ENCODE peak calls at places on chromosome 1, in ten cellular contexts. V is activated CD8-positive, alpha-beta memory T cell treated with anti-CD3 and anti-CD28 coated beads for 48 hours; J is fibroblast of the aortic adventitia; S is small intestine; F is neuronal stem cell; U is SW480; T is progenitor cell of endocrine pancreas; W is MCF 10A; K is astrocyte of the spinal cord; M is NCI-H1694. A is an unnamed sample.

GRCh38 chr1:29643838-29644440 is 407.6 kb downstream of the PTPRU start:
- DNase-seq in V (no peak), J (no peak), S (no peak), F (no peak), U (no peak), T (no peak), W (no peak), K (no peak), M (no peak), A (no peak)

GRCh38 chr1:117821782-117822447 is 107.5 kb downstream of the GDAP2 start:
- DNase-seq in V (no peak), J (peak; percentile 98), S (no peak), F (no peak), U (no peak), T (no peak), W (peak; percentile 95), K (peak; percentile 95), M (no peak), A (no peak)

GRCh38 chr1:237891979-237892378 is 1.3 kb upstream of the ZP4 start:
- DNase-seq in V (no peak), J (no peak), S (no peak), F (no peak), U (peak; percentile 13), T (no peak), W (no peak), K (no peak), M (no peak), A (no peak)

GRCh38 chr1:79899914-79900313 is 893.4 kb upstream of the ADGRL4 start:
- DNase-seq in V (no peak), J (peak; percentile 96), S (no peak), F (no peak), U (no peak), T (no peak), W (peak; percentile 37), K (peak; percentile 97), M (no peak), A (no peak)

GRCh38 chr1:224498574-224499170 is 64.1 kb upstream of the WDR26 start:
- DNase-seq in V (no peak), J (no peak), S (no peak), F (no peak), U (peak; percentile 89), T (no peak), W (peak; percentile 96), K (no peak), M (no peak), A (peak; percentile 94)

GRCh38 chr1:196607940-196608339 is 300 bp downstream of the KCNT2 start:
- DNase-seq in V (no peak), J (peak; percentile 5), S (no peak), F (no peak), U (no peak), T (no peak), W (no peak), K (peak; percentile 20), M (peak; percentile 40), A (no peak)

GRCh38 chr1:108961198-108961597 is 2.1 kb downstream of the CLCC1 start:
- DNase-seq in V (no peak), J (no peak), S (no peak), F (no peak), U (no peak), T (no peak), W (no peak), K (no peak), M (no peak), A (no peak)

GRCh38 chr1:17232759-17233661 is 15.9 kb upstream of the PADI3 start:
- DNase-seq in V (no peak), J (peak; percentile 86), S (peak; percentile 54), F (no peak), U (peak; percentile 92), T (no peak), W (peak; percentile 93), K (peak; percentile 94), M (no peak), A (no peak)

GRCh38 chr1:31576201-31576669 is at the start of gene TINAGL1:
- DNase-seq in V (no peak), J (no peak), S (peak; percentile 92), F (no peak), U (peak; percentile 98), T (no peak), W (peak; percentile 80), K (no peak), M (no peak), A (peak; percentile 88)

GRCh38 chr1:81190003-81190402 is 610.7 kb upstream of the ADGRL2 start:
- DNase-seq in V (no peak), J (no peak), S (no peak), F (no peak), U (no peak), T (no peak), W (no peak), K (no peak), M (no peak), A (no peak)

GRCh38 chr1:232773752-232774151 is 31.5 kb upstream of the MAP10 start:
- DNase-seq in V (no peak), J (no peak), S (no peak), F (no peak), U (no peak), T (no peak), W (no peak), K (no peak), M (no peak), A (no peak)

GRCh38 chr1:246602194-246602593 is 35.9 kb downstream of the CNST start:
- DNase-seq in V (no peak), J (peak; percentile 30), S (no peak), F (no peak), U (no peak), T (no peak), W (no peak), K (peak; percentile 30), M (peak; percentile 32), A (no peak)

GRCh38 chr1:8329439-8329838 is 11.5 kb downstream of the SLC45A1 start:
- DNase-seq in V (no peak), J (no peak), S (no peak), F (no peak), U (no peak), T (no peak), W (no peak), K (no peak), M (no peak), A (no peak)

GRCh38 chr1:193356249-193356648 is 169.8 kb upstream of the B3GALT2 start:
- DNase-seq in V (no peak), J (no peak), S (no peak), F (no peak), U (no peak), T (no peak), W (no peak), K (no peak), M (no peak), A (no peak)

GRCh38 chr1:83882906-83883305 is 116.0 kb downstream of the TTLL7 start:
- DNase-seq in V (no peak), J (peak; percentile 43), S (peak; percentile 14), F (no peak), U (peak; percentile 17), T (no peak), W (peak; percentile 47), K (peak; percentile 58), M (peak; percentile 72), A (peak; percentile 28)

GRCh38 chr1:185419718-185420117 is 102.7 kb upstream of the IVNS1ABP start:
- DNase-seq in V (no peak), J (no peak), S (no peak), F (no peak), U (no peak), T (no peak), W (no peak), K (no peak), M (no peak), A (no peak)

GRCh38 chr1:56491441-56491840 is 87.9 kb downstream of the PLPP3 start:
- DNase-seq in V (no peak), J (peak; percentile 57), S (peak; percentile 30), F (no peak), U (no peak), T (no peak), W (peak; percentile 51), K (no peak), M (no peak), A (no peak)